ENCODE peak calls at places on chromosomes 1 and 21, in nine cellular contexts. K is body of pancreas, V is gastrocnemius medialis, I is A549, Q is breast epithelium, X is HCT116, O is esophagus squamous epithelium, J is stomach, S is spleen. M is an unnamed sample.

GRCh38 chr1:86155061-86155806 is 1.3 kb downstream of the COL24A1 start:
- DNase-seq in V (no peak), O (no peak), I (no peak), S (peak), Q (no peak), J (no peak), K (peak), X (no peak), M (no peak)

GRCh38 chr1:51627672-51628071 is 10.8 kb downstream of the OSBPL9 start:
- DNase-seq in S (no peak), V (no peak), X (no peak), I (no peak), K (no peak), O (no peak), Q (no peak), J (no peak), M (peak)

GRCh38 chr1:206555473-206555935 is 48.2 kb downstream of the RASSF5 start:
- DNase-seq in O (no peak), K (peak), X (no peak), S (peak), Q (peak), V (peak), I (no peak), J (no peak), M (no peak)

GRCh38 chr1:66758247-66758755 is 6.0 kb downstream of the DYNLT5 start:
- DNase-seq in J (no peak), I (no peak), S (no peak), O (no peak), Q (no peak), V (no peak), K (no peak), X (no peak), M (no peak)

GRCh38 chr1:98813738-98814309 is 152.3 kb downstream of the SNX7 start:
- DNase-seq in J (no peak), Q (no peak), V (no peak), X (no peak), I (no peak), S (no peak), K (no peak), O (no peak), M (no peak)

GRCh38 chr1:152515454-152515823 is 1.2 kb downstream of the CRCT1 start:
- DNase-seq in Q (no peak), X (no peak), O (no peak), J (no peak), K (peak), V (no peak), S (no peak), I (no peak), M (no peak)

GRCh38 chr1:226436855-226437491 is 29.1 kb upstream of the PARP1 start:
- DNase-seq in Q (no peak), X (no peak), O (peak), J (no peak), K (peak), S (peak), I (no peak), V (no peak), M (no peak)

GRCh38 chr1:214427871-214428277 is 123.5 kb downstream of the PTPN14 start:
- DNase-seq in S (peak), V (no peak), X (peak), I (no peak), Q (no peak), O (no peak), J (peak), K (no peak), M (peak)

GRCh38 chr1:24901791-24902470 is 28.1 kb downstream of the RUNX3 start:
- DNase-seq in Q (peak), I (no peak), O (no peak), S (no peak), X (no peak), J (peak), V (no peak), K (no peak), M (no peak)

GRCh38 chr21:42906222-42906621 is 13.1 kb downstream of the NDUFV3 start:
- DNase-seq in K (no peak), X (no peak), Q (no peak), O (no peak), V (no peak), J (no peak), I (no peak), S (no peak), M (no peak)

GRCh38 chr1:244049142-244049968 is 1.7 kb upstream of the ZBTB18 start:
- DNase-seq in O (no peak), X (no peak), J (no peak), Q (no peak), K (peak), S (peak), I (peak), V (peak), M (peak)

GRCh38 chr1:63205776-63206175 is 116.6 kb upstream of the FOXD3 start:
- DNase-seq in I (no peak), X (no peak), V (no peak), K (no peak), J (no peak), Q (no peak), S (no peak), O (no peak), M (no peak)

DNA sequence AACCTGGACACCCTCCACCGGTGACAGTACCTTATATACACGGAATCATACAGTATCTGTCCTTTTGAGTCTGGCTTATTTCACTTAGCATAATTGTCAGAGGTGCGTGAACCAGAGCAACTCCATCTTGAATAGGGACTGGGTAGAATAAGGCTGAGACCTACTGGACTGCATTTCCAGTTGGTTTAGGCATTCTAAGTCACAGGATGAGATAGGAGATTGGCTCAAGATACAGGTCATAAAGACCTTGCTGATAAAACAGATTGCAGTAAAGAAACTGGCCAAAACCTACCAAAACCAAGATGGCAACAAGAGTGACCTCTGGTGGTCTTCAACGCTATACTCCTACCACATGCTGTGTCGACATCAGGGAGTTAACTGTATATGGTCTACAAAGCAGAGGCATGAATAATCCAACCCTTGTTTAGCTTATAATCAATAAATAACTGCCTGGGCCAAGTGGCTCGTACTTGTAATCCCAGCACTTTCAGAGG is 1.4 kb upstream of the FDPS start:
- DNase-seq in J (no peak), I (no peak), K (no peak), Q (no peak), V (no peak), O (no peak), X (no peak), S (no peak), M (peak)
- TF ChIP-seq CTCF in J (no peak), I (peak), K (peak), Q (no peak), V (peak), O (no peak), X (peak), S (no peak), M (peak)

GRCh38 chr1:169046671-169047070 is 59.8 kb upstream of the ATP1B1 start:
- DNase-seq in J (no peak), S (no peak), Q (no peak), O (no peak), K (no peak), V (no peak), X (no peak), I (no peak), M (no peak)
- TF ChIP-seq POLR2A in J (no peak), S (no peak), Q (no peak), O (no peak), K (no peak), V (no peak), X (no peak), I (no peak), M (no peak)

GRCh38 chr1:204565617-204566582 is 49.7 kb downstream of the MDM4 start:
- DNase-seq in J (peak), Q (peak), I (peak), V (no peak), X (peak), K (peak), S (no peak), O (no peak), M (peak)
- TF ChIP-seq CTCF in J (no peak), Q (peak), I (peak), V (peak), X (peak), K (peak), S (peak), O (peak), M (peak)

GRCh38 chr1:240503558-240503957 is 108.4 kb downstream of the GREM2 start:
- DNase-seq in K (no peak), I (no peak), J (no peak), V (no peak), Q (no peak), S (no peak), X (no peak), O (no peak), M (no peak)
- TF ChIP-seq POLR2A in K (no peak), I (no peak), J (no peak), V (no peak), Q (no peak), S (no peak), X (no peak), O (no peak), M (no peak)

GRCh38 chr1:245155186-245156040 is 628 bp downstream of the KIF26B start:
- DNase-seq in S (no peak), Q (no peak), J (no peak), X (no peak), V (no peak), I (peak), O (no peak), K (no peak), M (peak)
- TF ChIP-seq CTCF in S (no peak), Q (no peak), J (no peak), X (no peak), V (no peak), I (no peak), O (no peak), K (no peak), M (no peak)

DNA sequence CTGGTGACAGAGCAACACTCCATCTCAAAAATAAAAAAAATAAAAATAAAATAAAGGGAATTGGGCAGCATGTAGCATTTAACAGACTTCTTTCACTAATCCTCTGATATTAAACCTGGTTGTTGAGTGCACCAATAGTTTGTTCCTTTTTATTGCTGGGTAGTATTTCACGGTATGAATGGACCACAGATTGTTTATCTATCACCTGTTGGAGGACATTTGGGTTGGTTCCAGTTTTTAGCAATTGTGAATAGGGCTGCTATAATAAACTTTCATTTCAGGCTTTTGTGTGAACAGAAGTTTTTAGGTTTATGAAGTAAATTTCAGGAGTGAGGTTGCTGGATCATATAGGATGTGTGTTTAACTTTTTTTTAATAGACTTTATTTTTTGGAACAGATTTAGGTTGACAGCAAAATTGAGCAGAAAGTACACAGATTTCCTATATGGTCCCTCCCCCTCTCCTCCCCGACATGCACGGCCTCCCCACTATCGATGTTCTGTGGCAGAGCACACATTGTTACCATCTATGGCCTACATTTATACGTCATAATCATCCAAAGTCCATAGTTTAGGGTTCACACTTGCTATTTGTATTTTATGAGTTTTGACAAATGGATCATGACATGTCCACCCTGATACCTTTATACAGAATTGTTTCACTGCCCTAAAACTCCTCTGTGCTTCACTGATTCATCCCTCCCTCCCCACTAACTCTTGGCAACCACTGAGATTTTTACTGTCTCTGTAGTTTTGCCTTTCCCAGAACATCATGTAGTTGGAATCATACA is 66.1 kb upstream of the TMPRSS2 start:
- DNase-seq in S (no peak), K (no peak), Q (no peak), V (no peak), O (no peak), J (no peak), X (no peak), I (no peak), M (no peak)
- TF ChIP-seq POLR2A in S (no peak), K (no peak), Q (no peak), V (no peak), O (no peak), J (no peak), X (no peak), I (no peak), M (no peak)